ENCODE peak calls at places on chromosomes 2 and 18, in eight cellular contexts. One of them, this sample, is unnamed.

GRCh38 chr18:70419526-70419925 is 130.7 kb downstream of the SOCS6 start:
- DNase-seq in neural progenitor cell: no peak
- DNase-seq in Calu3: no peak
- DNase-seq in left lung: no peak
- DNase-seq in HFFc6: peak; percentile 73
- DNase-seq in HCT116: no peak
- DNase-seq in A673: no peak
- DNase-seq in endothelial cell: no peak
- DNase-seq in this sample: no peak

GRCh38 chr2:79887747-79888374 is 375.0 kb downstream of the CTNNA2 start:
- DNase-seq in neural progenitor cell: peak; percentile 68
- DNase-seq in Calu3: peak; percentile 44
- DNase-seq in left lung: no peak
- DNase-seq in HFFc6: peak; percentile 51
- DNase-seq in HCT116: peak; percentile 31
- DNase-seq in A673: peak; percentile 73
- DNase-seq in endothelial cell: peak; percentile 59
- DNase-seq in this sample: peak; percentile 28

GRCh38 chr2:65407240-65407639 is 25.2 kb downstream of the SPRED2 start:
- DNase-seq in neural progenitor cell: no peak
- DNase-seq in Calu3: no peak
- DNase-seq in left lung: no peak
- DNase-seq in HFFc6: no peak
- DNase-seq in HCT116: no peak
- DNase-seq in A673: peak; percentile 51
- DNase-seq in endothelial cell: no peak
- DNase-seq in this sample: no peak

GRCh38 chr18:50159654-50160046 is 35.3 kb downstream of the MYO5B start:
- DNase-seq in neural progenitor cell: no peak
- DNase-seq in Calu3: no peak
- DNase-seq in left lung: no peak
- DNase-seq in HFFc6: no peak
- DNase-seq in HCT116: no peak
- DNase-seq in A673: no peak
- DNase-seq in endothelial cell: no peak
- DNase-seq in this sample: no peak

GRCh38 chr2:157845081-157845480 is 31.0 kb downstream of the ACVR1 start:
- DNase-seq in neural progenitor cell: no peak
- DNase-seq in Calu3: no peak
- DNase-seq in left lung: no peak
- DNase-seq in HFFc6: no peak
- DNase-seq in HCT116: no peak
- DNase-seq in A673: no peak
- DNase-seq in endothelial cell: no peak
- DNase-seq in this sample: no peak

GRCh38 chr18:3615374-3615773 is 165.4 kb downstream of the TGIF1 start:
- DNase-seq in neural progenitor cell: no peak
- DNase-seq in Calu3: no peak
- DNase-seq in left lung: no peak
- DNase-seq in HFFc6: no peak
- DNase-seq in HCT116: no peak
- DNase-seq in A673: no peak
- DNase-seq in endothelial cell: no peak
- DNase-seq in this sample: no peak

GRCh38 chr2:184743096-184743495 is 144.8 kb downstream of the ZNF804A start:
- DNase-seq in neural progenitor cell: no peak
- DNase-seq in Calu3: no peak
- DNase-seq in left lung: no peak
- DNase-seq in HFFc6: no peak
- DNase-seq in HCT116: no peak
- DNase-seq in A673: no peak
- DNase-seq in endothelial cell: no peak
- DNase-seq in this sample: no peak

GRCh38 chr2:130341562-130342019 is 1.1 kb upstream of the IMP4 start:
- DNase-seq in neural progenitor cell: no peak
- DNase-seq in Calu3: peak; percentile 41
- DNase-seq in left lung: no peak
- DNase-seq in HFFc6: no peak
- DNase-seq in HCT116: no peak
- DNase-seq in A673: peak; percentile 6
- DNase-seq in endothelial cell: no peak
- DNase-seq in this sample: no peak

GRCh38 chr2:85420743-85421705 is 2.5 kb downstream of the SH2D6 start:
- DNase-seq in neural progenitor cell: peak; percentile 90
- DNase-seq in Calu3: peak; percentile 94
- DNase-seq in left lung: peak; percentile 91
- DNase-seq in HFFc6: peak; percentile 43
- DNase-seq in HCT116: no peak
- DNase-seq in A673: peak; percentile 91
- DNase-seq in endothelial cell: peak; percentile 91
- DNase-seq in this sample: peak; percentile 90

GRCh38 chr2:144460981-144461766 is 58.7 kb downstream of the ZEB2 start:
- DNase-seq in neural progenitor cell: no peak
- DNase-seq in Calu3: no peak
- DNase-seq in left lung: no peak
- DNase-seq in HFFc6: peak; percentile 80
- DNase-seq in HCT116: no peak
- DNase-seq in A673: peak; percentile 86
- DNase-seq in endothelial cell: no peak
- DNase-seq in this sample: no peak

GRCh38 chr2:119208791-119209203 is 14.8 kb upstream of the STEAP3 start:
- DNase-seq in neural progenitor cell: no peak
- DNase-seq in Calu3: peak; percentile 77
- DNase-seq in left lung: no peak
- DNase-seq in HFFc6: no peak
- DNase-seq in HCT116: peak; percentile 50
- DNase-seq in A673: no peak
- DNase-seq in endothelial cell: no peak
- DNase-seq in this sample: no peak

GRCh38 chr18:6058941-6059340 is 163.6 kb upstream of the TMEM200C start:
- DNase-seq in neural progenitor cell: peak; percentile 61
- DNase-seq in Calu3: no peak
- DNase-seq in left lung: no peak
- DNase-seq in HFFc6: no peak
- DNase-seq in HCT116: no peak
- DNase-seq in A673: no peak
- DNase-seq in endothelial cell: no peak
- DNase-seq in this sample: no peak

GRCh38 chr18:33577688-33578370 is at the start of gene ASXL3:
- DNase-seq in neural progenitor cell: peak; percentile 80
- DNase-seq in Calu3: peak; percentile 15
- DNase-seq in left lung: peak; percentile 34
- DNase-seq in HFFc6: no peak
- DNase-seq in HCT116: no peak
- DNase-seq in A673: peak; percentile 20
- DNase-seq in endothelial cell: peak; percentile 41
- DNase-seq in this sample: peak; percentile 38

GRCh38 chr2:67994716-67995115 is 68.1 kb downstream of the C1D start:
- DNase-seq in neural progenitor cell: no peak
- DNase-seq in Calu3: no peak
- DNase-seq in left lung: no peak
- DNase-seq in HFFc6: no peak
- DNase-seq in HCT116: no peak
- DNase-seq in A673: no peak
- DNase-seq in endothelial cell: no peak
- DNase-seq in this sample: no peak

GRCh38 chr2:8252997-8253694 is 428.7 kb upstream of the ID2 start:
- DNase-seq in neural progenitor cell: peak; percentile 80
- DNase-seq in Calu3: no peak
- DNase-seq in left lung: no peak
- DNase-seq in HFFc6: no peak
- DNase-seq in HCT116: no peak
- DNase-seq in A673: no peak
- DNase-seq in endothelial cell: no peak
- DNase-seq in this sample: peak; percentile 44

GRCh38 chr2:174325932-174326879 is 8.5 kb upstream of the SP9 start:
- DNase-seq in neural progenitor cell: peak; percentile 67
- DNase-seq in Calu3: no peak
- DNase-seq in left lung: peak; percentile 54
- DNase-seq in HFFc6: no peak
- DNase-seq in HCT116: no peak
- DNase-seq in A673: no peak
- DNase-seq in endothelial cell: peak; percentile 41
- DNase-seq in this sample: no peak

GRCh38 chr2:31429759-31430438 is 15.4 kb upstream of the XDH start:
- DNase-seq in neural progenitor cell: no peak
- DNase-seq in Calu3: peak; percentile 80
- DNase-seq in left lung: no peak
- DNase-seq in HFFc6: peak; percentile 20
- DNase-seq in HCT116: peak; percentile 48
- DNase-seq in A673: no peak
- DNase-seq in endothelial cell: no peak
- DNase-seq in this sample: no peak

GRCh38 chr2:31440764-31441163 is 26.2 kb upstream of the XDH start:
- DNase-seq in neural progenitor cell: no peak
- DNase-seq in Calu3: no peak
- DNase-seq in left lung: no peak
- DNase-seq in HFFc6: peak; percentile 91
- DNase-seq in HCT116: no peak
- DNase-seq in A673: no peak
- DNase-seq in endothelial cell: no peak
- DNase-seq in this sample: no peak

GRCh38 chr2:31430439-31431165 is 16.1 kb upstream of the XDH start:
- DNase-seq in neural progenitor cell: no peak
- DNase-seq in Calu3: no peak
- DNase-seq in left lung: no peak
- DNase-seq in HFFc6: no peak
- DNase-seq in HCT116: no peak
- DNase-seq in A673: no peak
- DNase-seq in endothelial cell: no peak
- DNase-seq in this sample: no peak

GRCh38 chr2:31433541-31433940 is 19.0 kb upstream of the XDH start:
- DNase-seq in neural progenitor cell: no peak
- DNase-seq in Calu3: no peak
- DNase-seq in left lung: no peak
- DNase-seq in HFFc6: no peak
- DNase-seq in HCT116: no peak
- DNase-seq in A673: no peak
- DNase-seq in endothelial cell: no peak
- DNase-seq in this sample: no peak

GRCh38 chr2:31434911-31435310 is 20.4 kb upstream of the XDH start:
- DNase-seq in neural progenitor cell: no peak
- DNase-seq in Calu3: peak; percentile 48
- DNase-seq in left lung: no peak
- DNase-seq in HFFc6: peak; percentile 19
- DNase-seq in HCT116: no peak
- DNase-seq in A673: no peak
- DNase-seq in endothelial cell: no peak
- DNase-seq in this sample: no peak
- TF ChIP-seq CTCF in neural progenitor cell: peak; percentile 26
- TF ChIP-seq CTCF in Calu3: peak; percentile 46
- TF ChIP-seq CTCF in left lung: no peak
- TF ChIP-seq CTCF in HFFc6: peak; percentile 75
- TF ChIP-seq CTCF in HCT116: peak; percentile 20
- TF ChIP-seq CTCF in A673: peak; percentile 17
- TF ChIP-seq CTCF in endothelial cell: no peak
- TF ChIP-seq CTCF in this sample: no peak

DNA sequence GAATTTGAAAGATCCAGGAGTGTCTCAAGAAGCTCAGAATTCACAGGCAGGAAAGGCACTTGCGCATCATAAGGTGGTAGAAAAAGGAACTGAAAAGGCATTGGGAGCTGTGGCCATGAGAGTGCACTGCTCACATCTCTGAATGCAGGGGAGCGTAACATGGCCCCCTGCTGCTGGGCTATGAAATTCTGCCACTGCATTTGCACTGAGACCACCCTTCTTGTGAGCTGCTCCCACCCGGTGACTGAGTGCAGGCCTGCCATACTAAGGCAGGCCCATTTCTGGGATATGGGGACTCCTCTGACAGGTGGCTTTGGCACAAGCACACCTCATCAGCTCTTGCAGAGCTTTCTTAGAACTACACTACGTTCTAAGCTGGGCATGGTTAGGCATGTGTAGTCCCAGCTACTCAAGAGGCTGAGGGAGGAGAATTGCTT is 25.3 kb upstream of the STARD7 start:
- DNase-seq in neural progenitor cell: no peak
- DNase-seq in Calu3: no peak
- DNase-seq in left lung: no peak
- DNase-seq in HFFc6: no peak
- DNase-seq in HCT116: no peak
- DNase-seq in A673: no peak
- DNase-seq in endothelial cell: no peak
- DNase-seq in this sample: peak; percentile 70
- TF ChIP-seq CTCF in neural progenitor cell: no peak
- TF ChIP-seq CTCF in Calu3: no peak
- TF ChIP-seq CTCF in left lung: no peak
- TF ChIP-seq CTCF in HFFc6: no peak
- TF ChIP-seq CTCF in HCT116: no peak
- TF ChIP-seq CTCF in A673: no peak
- TF ChIP-seq CTCF in endothelial cell: no peak
- TF ChIP-seq CTCF in this sample: peak; percentile 45

DNA sequence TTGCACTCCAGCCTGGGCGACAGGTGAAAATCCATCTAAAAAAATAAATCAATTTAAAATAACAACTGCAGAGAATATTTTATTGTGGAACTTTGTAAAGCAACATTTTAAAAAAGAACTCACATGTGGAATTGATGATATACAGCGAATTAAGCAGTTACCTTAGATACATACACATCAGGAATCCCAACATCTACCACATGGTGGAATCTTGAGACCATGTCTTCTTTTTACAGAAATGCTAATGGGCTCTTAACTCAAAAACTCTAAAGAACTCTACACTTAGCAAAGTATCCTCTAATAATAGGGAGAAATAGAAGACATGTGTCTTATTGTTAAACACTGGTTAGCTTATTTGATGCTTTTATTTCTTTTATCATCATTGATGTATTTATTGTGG is 373.6 kb downstream of the CDH7 start:
- DNase-seq in neural progenitor cell: no peak
- DNase-seq in Calu3: peak; percentile 4
- DNase-seq in left lung: no peak
- DNase-seq in HFFc6: no peak
- DNase-seq in HCT116: no peak
- DNase-seq in A673: peak; percentile 54
- DNase-seq in endothelial cell: no peak
- DNase-seq in this sample: no peak
- TF ChIP-seq CTCF in neural progenitor cell: peak; percentile 38
- TF ChIP-seq CTCF in Calu3: peak; percentile 27
- TF ChIP-seq CTCF in left lung: no peak
- TF ChIP-seq CTCF in HFFc6: no peak
- TF ChIP-seq CTCF in HCT116: no peak
- TF ChIP-seq CTCF in A673: peak; percentile 52
- TF ChIP-seq CTCF in endothelial cell: peak; percentile 53
- TF ChIP-seq CTCF in this sample: peak; percentile 25

DNA sequence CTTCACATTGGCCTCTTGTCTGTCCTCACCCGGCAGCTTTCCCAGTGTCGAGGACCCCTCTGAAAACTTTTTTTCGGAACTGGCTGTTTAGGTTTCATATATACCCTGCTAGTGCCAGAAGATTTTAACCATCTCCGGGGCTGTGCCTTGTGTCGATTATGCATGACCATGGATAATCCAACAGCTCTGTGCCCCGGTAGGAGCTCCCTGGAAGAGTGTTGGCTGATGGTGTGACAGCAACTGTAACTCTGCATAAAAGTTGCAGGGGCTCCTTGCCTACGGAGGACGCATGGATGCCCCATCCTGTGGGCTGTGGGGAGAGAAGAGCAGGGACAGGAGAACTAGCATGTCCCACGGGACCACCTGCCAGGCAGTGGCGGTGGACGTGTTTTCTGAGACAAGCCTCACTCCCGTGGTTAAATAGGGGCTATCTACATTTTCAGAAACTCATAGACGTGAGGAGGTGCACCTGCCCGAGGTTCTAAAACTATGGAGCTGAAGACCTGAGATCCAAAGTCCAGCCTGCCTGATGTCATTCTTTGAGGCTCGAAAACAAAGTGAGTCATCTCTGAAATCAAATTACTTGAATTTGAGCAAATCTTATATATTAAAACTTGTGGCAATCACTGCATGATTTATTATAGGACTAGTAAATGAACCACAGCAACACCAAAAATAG is 437.2 kb upstream of the HS6ST1 start:
- DNase-seq in neural progenitor cell: no peak
- DNase-seq in Calu3: no peak
- DNase-seq in left lung: no peak
- DNase-seq in HFFc6: no peak
- DNase-seq in HCT116: no peak
- DNase-seq in A673: no peak
- DNase-seq in endothelial cell: no peak
- DNase-seq in this sample: no peak
- TF ChIP-seq CTCF in neural progenitor cell: no peak
- TF ChIP-seq CTCF in Calu3: no peak
- TF ChIP-seq CTCF in left lung: no peak
- TF ChIP-seq CTCF in HFFc6: no peak
- TF ChIP-seq CTCF in HCT116: no peak
- TF ChIP-seq CTCF in A673: no peak
- TF ChIP-seq CTCF in endothelial cell: peak; percentile 7
- TF ChIP-seq CTCF in this sample: no peak

This sample was measured in GM10248.